ENCODE peak calls at places on chromosomes 7 and 10, in nine cellular contexts. One of them, this sample, is unnamed.

GRCh38 chr7:123216825-123217224 is 17.1 kb upstream of the SLC13A1 start:
- DNase-seq in BE2C: no peak
- DNase-seq in cardiac fibroblast: no peak
- DNase-seq in GM12865: no peak
- DNase-seq in IMR-90: no peak
- DNase-seq in breast epithelium: no peak
- DNase-seq in AG04450: no peak
- DNase-seq in fibroblast of pulmonary artery: no peak
- DNase-seq in ovary: no peak
- DNase-seq in this sample: no peak

GRCh38 chr7:156889089-156889488 is 3.9 kb downstream of the LMBR1 start:
- DNase-seq in BE2C: no peak
- DNase-seq in cardiac fibroblast: no peak
- DNase-seq in GM12865: no peak
- DNase-seq in IMR-90: peak; percentile 61
- DNase-seq in breast epithelium: no peak
- DNase-seq in AG04450: no peak
- DNase-seq in fibroblast of pulmonary artery: no peak
- DNase-seq in ovary: no peak
- DNase-seq in this sample: peak; percentile 20

GRCh38 chr10:6267941-6268340 is 65.2 kb downstream of the PFKFB3 start:
- DNase-seq in BE2C: no peak
- DNase-seq in cardiac fibroblast: no peak
- DNase-seq in GM12865: no peak
- DNase-seq in IMR-90: no peak
- DNase-seq in breast epithelium: no peak
- DNase-seq in AG04450: no peak
- DNase-seq in fibroblast of pulmonary artery: no peak
- DNase-seq in ovary: no peak
- DNase-seq in this sample: no peak

GRCh38 chr7:156064921-156065386 is 252.7 kb upstream of the SHH start:
- DNase-seq in BE2C: no peak
- DNase-seq in cardiac fibroblast: no peak
- DNase-seq in GM12865: no peak
- DNase-seq in IMR-90: peak; percentile 5
- DNase-seq in breast epithelium: no peak
- DNase-seq in AG04450: no peak
- DNase-seq in fibroblast of pulmonary artery: no peak
- DNase-seq in ovary: no peak
- DNase-seq in this sample: peak; percentile 60

GRCh38 chr10:119370046-119370770 is 162.8 kb downstream of the GRK5 start:
- DNase-seq in BE2C: no peak
- DNase-seq in cardiac fibroblast: peak; percentile 88
- DNase-seq in GM12865: no peak
- DNase-seq in IMR-90: peak; percentile 90
- DNase-seq in breast epithelium: no peak
- DNase-seq in AG04450: peak; percentile 61
- DNase-seq in fibroblast of pulmonary artery: peak; percentile 61
- DNase-seq in ovary: no peak
- DNase-seq in this sample: peak; percentile 70

GRCh38 chr10:124077216-124077615 is 16.2 kb downstream of the CHST15 start:
- DNase-seq in BE2C: peak; percentile 83
- DNase-seq in cardiac fibroblast: no peak
- DNase-seq in GM12865: no peak
- DNase-seq in IMR-90: no peak
- DNase-seq in breast epithelium: no peak
- DNase-seq in AG04450: no peak
- DNase-seq in fibroblast of pulmonary artery: no peak
- DNase-seq in ovary: no peak
- DNase-seq in this sample: no peak

GRCh38 chr10:100782845-100783244 is 37.5 kb downstream of the PAX2 start:
- DNase-seq in BE2C: no peak
- DNase-seq in cardiac fibroblast: no peak
- DNase-seq in GM12865: no peak
- DNase-seq in IMR-90: no peak
- DNase-seq in breast epithelium: no peak
- DNase-seq in AG04450: no peak
- DNase-seq in fibroblast of pulmonary artery: no peak
- DNase-seq in ovary: no peak
- DNase-seq in this sample: no peak

GRCh38 chr7:135664046-135664589 is 1.8 kb downstream of the STMP1 start:
- DNase-seq in BE2C: no peak
- DNase-seq in cardiac fibroblast: no peak
- DNase-seq in GM12865: no peak
- DNase-seq in IMR-90: peak; percentile 72
- DNase-seq in breast epithelium: no peak
- DNase-seq in AG04450: no peak
- DNase-seq in fibroblast of pulmonary artery: no peak
- DNase-seq in ovary: no peak
- DNase-seq in this sample: peak; percentile 43

GRCh38 chr10:46555713-46556514 is 544 bp downstream of the GPRIN2 start:
- DNase-seq in BE2C: peak; percentile 25
- DNase-seq in cardiac fibroblast: no peak
- DNase-seq in GM12865: no peak
- DNase-seq in IMR-90: no peak
- DNase-seq in breast epithelium: peak; percentile 57
- DNase-seq in AG04450: no peak
- DNase-seq in fibroblast of pulmonary artery: no peak
- DNase-seq in ovary: peak; percentile 28
- DNase-seq in this sample: no peak

GRCh38 chr7:6165521-6166325 is 106.7 kb downstream of the CYTH3 start:
- DNase-seq in BE2C: peak; percentile 41
- DNase-seq in cardiac fibroblast: no peak
- DNase-seq in GM12865: no peak
- DNase-seq in IMR-90: no peak
- DNase-seq in breast epithelium: no peak
- DNase-seq in AG04450: no peak
- DNase-seq in fibroblast of pulmonary artery: no peak
- DNase-seq in ovary: no peak
- DNase-seq in this sample: no peak

GRCh38 chr10:114905450-114905849 is 32.5 kb upstream of the TRUB1 start:
- DNase-seq in BE2C: no peak
- DNase-seq in cardiac fibroblast: no peak
- DNase-seq in GM12865: no peak
- DNase-seq in IMR-90: peak; percentile 16
- DNase-seq in breast epithelium: no peak
- DNase-seq in AG04450: no peak
- DNase-seq in fibroblast of pulmonary artery: peak; percentile 20
- DNase-seq in ovary: no peak
- DNase-seq in this sample: peak; percentile 43

GRCh38 chr7:117468174-117468573 is 11.7 kb upstream of the CFTR start:
- DNase-seq in BE2C: no peak
- DNase-seq in cardiac fibroblast: no peak
- DNase-seq in GM12865: no peak
- DNase-seq in IMR-90: no peak
- DNase-seq in breast epithelium: no peak
- DNase-seq in AG04450: no peak
- DNase-seq in fibroblast of pulmonary artery: no peak
- DNase-seq in ovary: no peak
- DNase-seq in this sample: no peak

GRCh38 chr7:158442260-158442659 is 145.4 kb downstream of the PTPRN2 start:
- DNase-seq in BE2C: no peak
- DNase-seq in cardiac fibroblast: no peak
- DNase-seq in GM12865: no peak
- DNase-seq in IMR-90: no peak
- DNase-seq in breast epithelium: no peak
- DNase-seq in AG04450: no peak
- DNase-seq in fibroblast of pulmonary artery: no peak
- DNase-seq in ovary: no peak
- DNase-seq in this sample: no peak
- TF ChIP-seq CTCF in BE2C: peak; percentile 44
- TF ChIP-seq CTCF in cardiac fibroblast: peak; percentile 11
- TF ChIP-seq CTCF in GM12865: no peak
- TF ChIP-seq CTCF in IMR-90: no peak
- TF ChIP-seq CTCF in breast epithelium: no peak
- TF ChIP-seq CTCF in AG04450: no peak
- TF ChIP-seq CTCF in fibroblast of pulmonary artery: no peak
- TF ChIP-seq CTCF in ovary: no peak
- TF ChIP-seq CTCF in this sample: no peak

DNA sequence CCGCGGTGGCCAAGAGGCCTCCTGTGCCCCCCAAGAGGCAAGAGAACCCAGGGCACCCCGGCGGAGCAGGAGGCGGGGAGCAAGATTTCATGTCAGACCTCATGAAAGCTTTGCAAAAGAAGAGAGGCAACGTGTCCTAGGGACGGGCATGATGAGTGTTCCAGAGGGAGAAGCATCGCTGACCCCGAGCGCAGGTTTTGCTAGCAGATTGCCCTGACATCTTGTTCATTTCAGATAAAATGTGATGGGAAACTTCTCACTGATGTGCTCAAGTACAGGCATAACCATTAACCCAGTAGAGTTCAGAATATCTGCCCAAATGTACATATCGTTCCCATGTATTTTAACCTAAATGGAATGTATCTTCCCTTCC is 129.2 kb downstream of the APBB1IP start:
- DNase-seq in BE2C: no peak
- DNase-seq in cardiac fibroblast: no peak
- DNase-seq in GM12865: no peak
- DNase-seq in IMR-90: no peak
- DNase-seq in breast epithelium: no peak
- DNase-seq in AG04450: no peak
- DNase-seq in fibroblast of pulmonary artery: no peak
- DNase-seq in ovary: no peak
- DNase-seq in this sample: no peak
- H3K4me3 ChIP-seq in BE2C: no peak overlapping the region
- H3K4me3 ChIP-seq in cardiac fibroblast: peak overlapping the region; percentile 13
- H3K4me3 ChIP-seq in GM12865: no peak overlapping the region
- H3K4me3 ChIP-seq in IMR-90: no peak overlapping the region
- H3K4me3 ChIP-seq in breast epithelium: peak overlapping the region; percentile 62
- H3K4me3 ChIP-seq in AG04450: no peak overlapping the region
- H3K4me3 ChIP-seq in fibroblast of pulmonary artery: peak overlapping the region; percentile 33
- H3K4me3 ChIP-seq in ovary: no peak overlapping the region
- H3K4me3 ChIP-seq in this sample: peak overlapping the region; percentile 28

GRCh38 chr10:17351506-17351905 is 102.9 kb downstream of the ST8SIA6 start:
- DNase-seq in BE2C: no peak
- DNase-seq in cardiac fibroblast: no peak
- DNase-seq in GM12865: no peak
- DNase-seq in IMR-90: no peak
- DNase-seq in breast epithelium: no peak
- DNase-seq in AG04450: no peak
- DNase-seq in fibroblast of pulmonary artery: no peak
- DNase-seq in ovary: no peak
- DNase-seq in this sample: no peak

GRCh38 chr10:17354781-17355180 is 99.6 kb downstream of the ST8SIA6 start:
- DNase-seq in BE2C: no peak
- DNase-seq in cardiac fibroblast: peak; percentile 62
- DNase-seq in GM12865: no peak
- DNase-seq in IMR-90: no peak
- DNase-seq in breast epithelium: no peak
- DNase-seq in AG04450: no peak
- DNase-seq in fibroblast of pulmonary artery: peak; percentile 30
- DNase-seq in ovary: no peak
- DNase-seq in this sample: peak; percentile 42

GRCh38 chr10:17352583-17352982 is 101.8 kb downstream of the ST8SIA6 start:
- DNase-seq in BE2C: no peak
- DNase-seq in cardiac fibroblast: no peak
- DNase-seq in GM12865: no peak
- DNase-seq in IMR-90: no peak
- DNase-seq in breast epithelium: no peak
- DNase-seq in AG04450: no peak
- DNase-seq in fibroblast of pulmonary artery: no peak
- DNase-seq in ovary: no peak
- DNase-seq in this sample: no peak

GRCh38 chr10:17356820-17357219 is 97.6 kb downstream of the ST8SIA6 start:
- DNase-seq in BE2C: no peak
- DNase-seq in cardiac fibroblast: no peak
- DNase-seq in GM12865: no peak
- DNase-seq in IMR-90: no peak
- DNase-seq in breast epithelium: no peak
- DNase-seq in AG04450: no peak
- DNase-seq in fibroblast of pulmonary artery: no peak
- DNase-seq in ovary: no peak
- DNase-seq in this sample: no peak

GRCh38 chr10:17353568-17353967 is 100.8 kb downstream of the ST8SIA6 start:
- DNase-seq in BE2C: no peak
- DNase-seq in cardiac fibroblast: no peak
- DNase-seq in GM12865: no peak
- DNase-seq in IMR-90: peak; percentile 6
- DNase-seq in breast epithelium: no peak
- DNase-seq in AG04450: no peak
- DNase-seq in fibroblast of pulmonary artery: no peak
- DNase-seq in ovary: no peak
- DNase-seq in this sample: peak; percentile 6
- TF ChIP-seq CTCF in BE2C: no peak
- TF ChIP-seq CTCF in cardiac fibroblast: no peak
- TF ChIP-seq CTCF in GM12865: no peak
- TF ChIP-seq CTCF in IMR-90: no peak
- TF ChIP-seq CTCF in breast epithelium: no peak
- TF ChIP-seq CTCF in AG04450: no peak
- TF ChIP-seq CTCF in fibroblast of pulmonary artery: no peak
- TF ChIP-seq CTCF in ovary: no peak
- TF ChIP-seq CTCF in this sample: no peak

GRCh38 chr10:11106621-11107374 is 89.1 kb downstream of the CELF2 start:
- DNase-seq in BE2C: no peak
- DNase-seq in cardiac fibroblast: no peak
- DNase-seq in GM12865: peak; percentile 71
- DNase-seq in IMR-90: no peak
- DNase-seq in breast epithelium: no peak
- DNase-seq in AG04450: no peak
- DNase-seq in fibroblast of pulmonary artery: no peak
- DNase-seq in ovary: no peak
- DNase-seq in this sample: no peak

GRCh38 chr10:11110499-11110898 is 92.8 kb downstream of the CELF2 start:
- DNase-seq in BE2C: no peak
- DNase-seq in cardiac fibroblast: no peak
- DNase-seq in GM12865: no peak
- DNase-seq in IMR-90: no peak
- DNase-seq in breast epithelium: no peak
- DNase-seq in AG04450: no peak
- DNase-seq in fibroblast of pulmonary artery: no peak
- DNase-seq in ovary: no peak
- DNase-seq in this sample: no peak

GRCh38 chr10:11108356-11108755 is 90.7 kb downstream of the CELF2 start:
- DNase-seq in BE2C: no peak
- DNase-seq in cardiac fibroblast: no peak
- DNase-seq in GM12865: no peak
- DNase-seq in IMR-90: no peak
- DNase-seq in breast epithelium: no peak
- DNase-seq in AG04450: no peak
- DNase-seq in fibroblast of pulmonary artery: no peak
- DNase-seq in ovary: no peak
- DNase-seq in this sample: no peak

GRCh38 chr10:11107953-11108352 is 90.3 kb downstream of the CELF2 start:
- DNase-seq in BE2C: no peak
- DNase-seq in cardiac fibroblast: no peak
- DNase-seq in GM12865: no peak
- DNase-seq in IMR-90: no peak
- DNase-seq in breast epithelium: no peak
- DNase-seq in AG04450: no peak
- DNase-seq in fibroblast of pulmonary artery: no peak
- DNase-seq in ovary: no peak
- DNase-seq in this sample: no peak

DNA sequence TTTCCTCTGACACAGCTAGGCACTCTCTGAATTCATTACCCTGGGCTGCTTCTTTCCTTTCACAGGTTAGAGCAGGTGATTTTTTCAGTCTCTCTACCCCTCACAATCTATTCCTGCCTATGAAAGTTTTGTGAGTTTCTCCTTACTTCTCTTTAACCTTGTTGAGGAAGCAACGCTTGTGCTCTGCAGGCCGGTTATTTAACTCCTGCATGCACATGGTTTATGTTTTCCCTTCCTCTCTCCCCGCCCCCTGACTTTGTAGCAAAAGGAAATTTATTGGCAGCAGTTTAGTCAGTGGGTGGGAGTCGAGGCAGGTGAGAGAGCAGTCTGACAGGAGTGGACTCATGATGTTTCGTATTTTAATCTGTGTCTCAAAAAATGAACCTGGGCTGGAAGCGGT is 91.9 kb downstream of the CELF2 start:
- DNase-seq in BE2C: no peak
- DNase-seq in cardiac fibroblast: no peak
- DNase-seq in GM12865: no peak
- DNase-seq in IMR-90: no peak
- DNase-seq in breast epithelium: no peak
- DNase-seq in AG04450: no peak
- DNase-seq in fibroblast of pulmonary artery: no peak
- DNase-seq in ovary: no peak
- DNase-seq in this sample: no peak
- H3K4me3 ChIP-seq in BE2C: no peak overlapping the region
- H3K4me3 ChIP-seq in cardiac fibroblast: no peak overlapping the region
- H3K4me3 ChIP-seq in GM12865: no peak overlapping the region
- H3K4me3 ChIP-seq in IMR-90: no peak overlapping the region
- H3K4me3 ChIP-seq in breast epithelium: no peak overlapping the region
- H3K4me3 ChIP-seq in AG04450: no peak overlapping the region
- H3K4me3 ChIP-seq in fibroblast of pulmonary artery: no peak overlapping the region
- H3K4me3 ChIP-seq in ovary: no peak overlapping the region
- H3K4me3 ChIP-seq in this sample: no peak overlapping the region

This sample was measured in astrocyte of the spinal cord.